ENCODE peak calls at places on chromosomes 16 and 17, in six cellular contexts. One of them, this sample, is unnamed.

GRCh38 chr17:36196099-36196496 is 460 bp downstream of the CCL3L1 start:
- DNase-seq in fibroblast of pulmonary artery: no peak
- DNase-seq in sigmoid colon: no peak
- DNase-seq in brain microvascular endothelial cell: no peak
- DNase-seq in AG04450: no peak
- DNase-seq in left ventricle myocardium inferior: no peak
- DNase-seq in this sample: no peak

GRCh38 chr16:22055881-22056280 is 36.5 kb upstream of the VWA3A start:
- DNase-seq in sigmoid colon: no peak
- DNase-seq in AG04450: no peak
- DNase-seq in brain microvascular endothelial cell: no peak
- DNase-seq in fibroblast of pulmonary artery: no peak
- DNase-seq in left ventricle myocardium inferior: no peak
- DNase-seq in this sample: no peak

GRCh38 chr16:66143422-66143821 is 223.1 kb upstream of the CDH5 start:
- DNase-seq in fibroblast of pulmonary artery: no peak
- DNase-seq in left ventricle myocardium inferior: no peak
- DNase-seq in brain microvascular endothelial cell: no peak
- DNase-seq in AG04450: no peak
- DNase-seq in sigmoid colon: no peak
- DNase-seq in this sample: no peak

GRCh38 chr17:40366861-40367518 is 2.5 kb upstream of the GJD3 start:
- DNase-seq in brain microvascular endothelial cell: no peak
- DNase-seq in left ventricle myocardium inferior: no peak
- DNase-seq in AG04450: no peak
- DNase-seq in fibroblast of pulmonary artery: no peak
- DNase-seq in sigmoid colon: peak
- DNase-seq in this sample: no peak

GRCh38 chr17:27294689-27295630 is 1.0 kb downstream of the WSB1 start:
- DNase-seq in left ventricle myocardium inferior: no peak
- DNase-seq in AG04450: no peak
- DNase-seq in fibroblast of pulmonary artery: peak
- DNase-seq in brain microvascular endothelial cell: peak
- DNase-seq in sigmoid colon: peak
- DNase-seq in this sample: no peak

GRCh38 chr17:16121915-16122314 is 93.4 kb downstream of the NCOR1 start:
- DNase-seq in fibroblast of pulmonary artery: no peak
- DNase-seq in left ventricle myocardium inferior: no peak
- DNase-seq in brain microvascular endothelial cell: no peak
- DNase-seq in AG04450: no peak
- DNase-seq in sigmoid colon: no peak
- DNase-seq in this sample: no peak

GRCh38 chr16:17470002-17470870 is 524 bp downstream of the XYLT1 start:
- DNase-seq in brain microvascular endothelial cell: no peak
- DNase-seq in fibroblast of pulmonary artery: no peak
- DNase-seq in AG04450: no peak
- DNase-seq in left ventricle myocardium inferior: no peak
- DNase-seq in sigmoid colon: no peak
- DNase-seq in this sample: peak

GRCh38 chr16:23482778-23483177 is 27.5 kb downstream of the GGA2 start:
- DNase-seq in fibroblast of pulmonary artery: no peak
- DNase-seq in brain microvascular endothelial cell: no peak
- DNase-seq in left ventricle myocardium inferior: no peak
- DNase-seq in AG04450: no peak
- DNase-seq in sigmoid colon: no peak
- DNase-seq in this sample: no peak

GRCh38 chr17:55693244-55694216 is 29.1 kb downstream of the TMEM100 start:
- DNase-seq in AG04450: no peak
- DNase-seq in sigmoid colon: peak
- DNase-seq in left ventricle myocardium inferior: peak
- DNase-seq in brain microvascular endothelial cell: no peak
- DNase-seq in fibroblast of pulmonary artery: peak
- DNase-seq in this sample: no peak

GRCh38 chr16:66116163-66116792 is 250.2 kb upstream of the CDH5 start:
- DNase-seq in fibroblast of pulmonary artery: no peak
- DNase-seq in sigmoid colon: peak
- DNase-seq in brain microvascular endothelial cell: peak
- DNase-seq in left ventricle myocardium inferior: no peak
- DNase-seq in AG04450: no peak
- DNase-seq in this sample: no peak

GRCh38 chr17:81601525-81602120 is 35.3 kb downstream of the NPLOC4 start:
- DNase-seq in sigmoid colon: no peak
- DNase-seq in brain microvascular endothelial cell: peak
- DNase-seq in fibroblast of pulmonary artery: peak
- DNase-seq in AG04450: peak
- DNase-seq in left ventricle myocardium inferior: no peak
- DNase-seq in this sample: no peak

GRCh38 chr17:68613739-68614298 is 12.7 kb upstream of the FAM20A start:
- DNase-seq in AG04450: no peak
- DNase-seq in brain microvascular endothelial cell: peak
- DNase-seq in fibroblast of pulmonary artery: peak
- DNase-seq in sigmoid colon: no peak
- DNase-seq in left ventricle myocardium inferior: no peak
- DNase-seq in this sample: no peak

GRCh38 chr16:68282064-68282452 is 17.7 kb downstream of the SLC7A6 start:
- DNase-seq in left ventricle myocardium inferior: no peak
- DNase-seq in sigmoid colon: no peak
- DNase-seq in brain microvascular endothelial cell: no peak
- DNase-seq in AG04450: no peak
- DNase-seq in fibroblast of pulmonary artery: no peak
- DNase-seq in this sample: no peak

GRCh38 chr16:81472391-81472790 is 27.8 kb downstream of the CMIP start:
- DNase-seq in brain microvascular endothelial cell: no peak
- DNase-seq in fibroblast of pulmonary artery: no peak
- DNase-seq in left ventricle myocardium inferior: no peak
- DNase-seq in AG04450: no peak
- DNase-seq in sigmoid colon: no peak
- DNase-seq in this sample: no peak

GRCh38 chr17:12302711-12303110 is 282.0 kb downstream of the MAP2K4 start:
- DNase-seq in left ventricle myocardium inferior: no peak
- DNase-seq in brain microvascular endothelial cell: no peak
- DNase-seq in AG04450: no peak
- DNase-seq in fibroblast of pulmonary artery: no peak
- DNase-seq in sigmoid colon: no peak
- DNase-seq in this sample: no peak

GRCh38 chr17:17412331-17412730 is 64.5 kb upstream of the MED9 start:
- DNase-seq in fibroblast of pulmonary artery: peak
- DNase-seq in AG04450: no peak
- DNase-seq in brain microvascular endothelial cell: peak
- DNase-seq in sigmoid colon: peak
- DNase-seq in left ventricle myocardium inferior: no peak
- DNase-seq in this sample: no peak

GRCh38 chr16:55462241-55462640 is 16.8 kb upstream of the MMP2 start:
- DNase-seq in fibroblast of pulmonary artery: no peak
- DNase-seq in left ventricle myocardium inferior: no peak
- DNase-seq in brain microvascular endothelial cell: no peak
- DNase-seq in AG04450: no peak
- DNase-seq in sigmoid colon: no peak
- DNase-seq in this sample: no peak

GRCh38 chr16:3954411-3954921 is 74.0 kb upstream of the CREBBP start:
- DNase-seq in fibroblast of pulmonary artery: peak
- DNase-seq in brain microvascular endothelial cell: no peak
- DNase-seq in left ventricle myocardium inferior: no peak
- DNase-seq in AG04450: no peak
- DNase-seq in sigmoid colon: peak
- DNase-seq in this sample: no peak

GRCh38 chr17:56795510-56795909 is 38.2 kb downstream of the C17orf67 start:
- DNase-seq in brain microvascular endothelial cell: no peak
- DNase-seq in fibroblast of pulmonary artery: no peak
- DNase-seq in sigmoid colon: no peak
- DNase-seq in left ventricle myocardium inferior: no peak
- DNase-seq in AG04450: no peak
- DNase-seq in this sample: no peak

GRCh38 chr16:85310868-85311585 is 198.8 kb upstream of the CIBAR2 start:
- DNase-seq in fibroblast of pulmonary artery: no peak
- DNase-seq in left ventricle myocardium inferior: peak
- DNase-seq in sigmoid colon: no peak
- DNase-seq in AG04450: no peak
- DNase-seq in brain microvascular endothelial cell: no peak
- DNase-seq in this sample: no peak

GRCh38 chr16:12215302-12216105 is 239.0 kb downstream of the SNX29 start:
- DNase-seq in sigmoid colon: no peak
- DNase-seq in fibroblast of pulmonary artery: no peak
- DNase-seq in left ventricle myocardium inferior: no peak
- DNase-seq in AG04450: no peak
- DNase-seq in brain microvascular endothelial cell: no peak
- DNase-seq in this sample: no peak
- TF ChIP-seq CTCF in sigmoid colon: no peak
- TF ChIP-seq CTCF in fibroblast of pulmonary artery: peak
- TF ChIP-seq CTCF in left ventricle myocardium inferior: peak
- TF ChIP-seq CTCF in AG04450: peak
- TF ChIP-seq CTCF in brain microvascular endothelial cell: peak
- TF ChIP-seq CTCF in this sample: no peak

GRCh38 chr17:13619462-13619861 is 17.7 kb upstream of the HS3ST3A1 start:
- DNase-seq in AG04450: no peak
- DNase-seq in sigmoid colon: no peak
- DNase-seq in brain microvascular endothelial cell: no peak
- DNase-seq in left ventricle myocardium inferior: no peak
- DNase-seq in fibroblast of pulmonary artery: no peak
- DNase-seq in this sample: no peak
- TF ChIP-seq CTCF in AG04450: no peak
- TF ChIP-seq CTCF in sigmoid colon: no peak
- TF ChIP-seq CTCF in brain microvascular endothelial cell: peak
- TF ChIP-seq CTCF in left ventricle myocardium inferior: no peak
- TF ChIP-seq CTCF in fibroblast of pulmonary artery: no peak
- TF ChIP-seq CTCF in this sample: no peak

DNA sequence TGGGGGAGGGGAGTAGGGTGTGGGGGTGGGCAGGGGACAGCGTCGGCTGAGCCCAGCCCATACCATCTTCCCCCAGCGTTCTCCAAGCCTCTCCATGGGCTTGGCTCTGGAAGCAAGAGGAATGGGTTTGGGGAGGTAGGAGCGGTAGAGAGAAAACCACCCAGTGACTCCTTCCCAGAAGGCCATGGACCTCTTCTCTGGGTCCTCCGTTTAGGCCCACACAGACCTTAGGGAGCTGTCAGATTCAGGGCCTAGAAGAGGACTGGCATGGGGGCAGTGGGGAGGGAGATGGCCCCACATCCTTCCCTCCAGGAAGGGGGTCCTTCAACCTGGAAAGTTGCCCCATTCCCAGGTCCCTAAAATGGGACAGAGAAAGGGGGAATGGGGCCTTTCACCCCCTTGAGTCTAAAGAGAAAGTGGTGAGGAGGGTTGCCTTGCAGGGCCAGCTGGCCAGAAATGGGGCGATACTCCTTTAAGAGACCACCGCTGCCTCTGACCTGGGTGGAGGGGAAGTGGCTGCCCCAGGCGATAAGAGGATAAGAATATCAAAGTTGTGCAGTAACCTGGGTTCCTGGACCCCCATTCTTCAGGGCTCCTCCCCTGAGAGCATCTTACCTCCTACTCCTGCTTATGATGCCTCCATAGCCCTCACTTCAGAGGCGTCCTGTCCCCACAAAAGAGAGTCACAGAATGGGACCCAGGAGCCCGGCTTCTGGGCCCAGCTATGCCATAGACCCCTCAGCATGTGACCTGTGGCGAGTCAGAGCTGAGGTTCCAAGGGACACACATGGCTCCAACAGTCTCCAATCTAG is 5.0 kb upstream of the TSPOAP1 start:
- DNase-seq in left ventricle myocardium inferior: no peak
- DNase-seq in brain microvascular endothelial cell: no peak
- DNase-seq in sigmoid colon: no peak
- DNase-seq in fibroblast of pulmonary artery: no peak
- DNase-seq in AG04450: no peak
- DNase-seq in this sample: no peak
- TF ChIP-seq CTCF in left ventricle myocardium inferior: no peak
- TF ChIP-seq CTCF in brain microvascular endothelial cell: no peak
- TF ChIP-seq CTCF in sigmoid colon: no peak
- TF ChIP-seq CTCF in fibroblast of pulmonary artery: no peak
- TF ChIP-seq CTCF in AG04450: no peak
- TF ChIP-seq CTCF in this sample: no peak

GRCh38 chr16:7614022-7614795 is 281.6 kb downstream of the RBFOX1 start:
- DNase-seq in AG04450: no peak
- DNase-seq in fibroblast of pulmonary artery: no peak
- DNase-seq in brain microvascular endothelial cell: no peak
- DNase-seq in left ventricle myocardium inferior: no peak
- DNase-seq in sigmoid colon: no peak
- DNase-seq in this sample: no peak

GRCh38 chr16:7613518-7613917 is 280.9 kb downstream of the RBFOX1 start:
- DNase-seq in brain microvascular endothelial cell: no peak
- DNase-seq in AG04450: no peak
- DNase-seq in fibroblast of pulmonary artery: no peak
- DNase-seq in sigmoid colon: no peak
- DNase-seq in left ventricle myocardium inferior: no peak
- DNase-seq in this sample: no peak

DNA sequence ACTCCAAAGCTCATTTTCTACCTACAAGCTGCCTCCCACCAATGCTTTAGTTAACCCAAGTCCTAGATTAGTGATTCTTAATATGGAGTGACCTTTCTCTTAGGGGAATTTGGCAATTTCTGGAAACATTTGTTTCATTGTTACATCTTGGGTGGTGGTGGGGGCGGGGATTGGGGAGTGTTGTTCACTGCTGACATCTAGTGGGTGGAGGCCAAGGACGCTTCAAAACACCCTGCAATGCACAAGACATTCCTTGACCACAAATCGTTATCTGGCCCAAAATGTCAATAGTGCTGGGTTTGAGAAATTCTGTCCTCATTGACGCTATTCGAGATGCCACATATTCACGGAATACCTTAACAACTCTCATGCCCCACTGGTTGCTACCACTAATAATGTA is 282.9 kb downstream of the RBFOX1 start:
- DNase-seq in brain microvascular endothelial cell: no peak
- DNase-seq in left ventricle myocardium inferior: no peak
- DNase-seq in fibroblast of pulmonary artery: no peak
- DNase-seq in AG04450: no peak
- DNase-seq in sigmoid colon: no peak
- DNase-seq in this sample: no peak
- TF ChIP-seq CTCF in brain microvascular endothelial cell: no peak
- TF ChIP-seq CTCF in left ventricle myocardium inferior: peak
- TF ChIP-seq CTCF in fibroblast of pulmonary artery: no peak
- TF ChIP-seq CTCF in AG04450: no peak
- TF ChIP-seq CTCF in sigmoid colon: no peak
- TF ChIP-seq CTCF in this sample: no peak